ENCODE peak calls at places on chromosomes 13 and 19, in seven cellular contexts. X is GM23248, Y is GM23338, Z is OCI-LY7, A is MM.1S, C is hepatocyte, M is PC-3. T is an unnamed sample.

GRCh38 chr19:57350877-57351805 is at the start of gene ZNF304:
- DNase-seq in Y (peak), A (peak), X (peak), C (peak), M (peak), Z (peak), T (peak)

GRCh38 chr19:1168877-1169791 is 4.9 kb downstream of the SBNO2 start:
- DNase-seq in Y (no peak), X (peak), A (no peak), Z (no peak), M (peak), C (no peak), T (no peak)

GRCh38 chr13:109036091-109036490 is 406.7 kb downstream of the MYO16 start:
- DNase-seq in Z (no peak), X (no peak), C (no peak), Y (no peak), M (no peak), A (no peak), T (no peak)

GRCh38 chr19:40640744-40641143 is 39.6 kb downstream of the LTBP4 start:
- DNase-seq in M (no peak), C (no peak), X (no peak), A (no peak), Y (no peak), Z (peak), T (no peak)

GRCh38 chr19:45463241-45463640 is 4.6 kb upstream of the FOSB start:
- DNase-seq in A (no peak), Z (no peak), X (no peak), C (no peak), Y (no peak), M (no peak), T (no peak)

GRCh38 chr13:79392882-79393563 is 13.0 kb downstream of the RBM26 start:
- DNase-seq in C (no peak), Y (no peak), A (no peak), M (peak), X (peak), Z (no peak), T (no peak)

GRCh38 chr13:71979616-71980015 is 112.6 kb upstream of the DACH1 start:
- DNase-seq in X (no peak), Y (peak), A (peak), M (peak), C (peak), Z (peak), T (peak)

GRCh38 chr19:42634409-42635232 is 39.9 kb upstream of the CEACAM8 start:
- DNase-seq in M (peak), X (peak), Z (peak), Y (peak), C (no peak), A (peak), T (peak)

GRCh38 chr13:31681133-31681532 is 58.2 kb upstream of the RXFP2 start:
- DNase-seq in C (no peak), M (no peak), Y (no peak), Z (no peak), X (no peak), A (no peak), T (no peak)

GRCh38 chr19:48596679-48597465 is 9.7 kb upstream of the SPACA4 start:
- DNase-seq in C (no peak), Z (no peak), M (no peak), X (no peak), Y (no peak), A (no peak), T (no peak)

GRCh38 chr19:58578430-58578925 is 5.3 kb upstream of the MZF1 start:
- DNase-seq in A (no peak), Y (no peak), Z (no peak), M (no peak), X (peak), C (no peak), T (no peak)

DNA sequence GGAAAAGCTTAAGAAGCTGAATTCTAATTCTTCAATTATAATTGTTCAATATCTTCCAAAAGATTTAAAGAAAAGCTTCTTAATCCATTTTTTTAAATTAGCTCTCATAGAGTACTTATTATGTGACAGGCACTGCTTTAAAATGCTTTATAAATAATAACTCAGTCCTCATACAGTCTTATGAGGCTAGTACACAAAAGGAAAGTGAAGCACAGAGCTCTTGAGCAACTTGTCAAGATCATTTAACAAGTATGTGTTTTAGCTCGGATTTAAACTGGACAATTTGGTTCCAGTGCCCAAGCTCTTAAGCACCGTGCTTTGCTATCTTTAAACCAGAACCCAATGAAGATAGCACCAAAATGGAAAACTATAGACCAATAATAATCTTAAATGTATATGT is 106.1 kb downstream of the DHRS12 start:
- DNase-seq in Y (no peak), M (no peak), X (no peak), Z (no peak), A (no peak), C (no peak), T (no peak)
- TF ChIP-seq EZH2phosphoT487 in Y (no peak), M (no peak), X (no peak), Z (no peak), A (no peak), C (no peak), T (no peak)

DNA sequence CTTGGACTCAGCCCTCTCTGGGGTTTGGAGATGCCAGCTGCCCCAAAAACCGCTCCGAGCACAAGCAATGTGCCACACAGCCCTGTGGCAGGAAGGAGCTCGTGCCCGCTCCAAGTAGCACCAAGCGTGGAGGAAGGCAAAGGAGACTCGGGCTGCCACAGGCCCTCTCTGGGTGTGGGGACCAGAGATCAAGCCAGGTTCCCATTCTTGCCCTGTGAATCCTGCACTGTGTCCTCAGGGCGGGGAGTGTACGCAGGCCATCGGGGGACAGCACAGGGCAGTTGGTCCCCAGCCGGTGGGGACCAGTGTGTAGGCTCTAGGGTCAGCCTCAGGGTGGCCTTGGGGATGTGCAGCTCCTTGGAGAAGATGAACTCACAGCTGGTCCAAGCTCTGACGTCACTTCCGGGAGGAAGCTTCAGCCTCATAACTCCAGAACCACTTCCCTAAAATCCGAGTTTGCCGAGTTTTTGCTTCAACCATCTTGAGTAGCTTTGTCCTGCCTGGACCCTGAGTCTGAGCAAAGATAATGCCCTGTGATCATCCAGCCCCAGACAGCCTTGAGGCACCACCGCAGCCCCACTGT is 9.3 kb upstream of the CPAMD8 start:
- DNase-seq in C (no peak), X (peak), Z (peak), M (no peak), Y (no peak), A (no peak), T (no peak)
- H3K4me3 ChIP-seq in C (no peak), X (no peak), Z (no peak), M (no peak), Y (no peak), A (no peak), T (no peak)

GRCh38 chr13:34672631-34673030 is 269.4 kb upstream of the NBEA start:
- DNase-seq in M (no peak), C (no peak), Z (no peak), Y (no peak), X (peak), A (no peak), T (no peak)

GRCh38 chr13:34671136-34671535 is 270.9 kb upstream of the NBEA start:
- DNase-seq in M (no peak), Z (no peak), C (no peak), X (peak), Y (no peak), A (no peak), T (no peak)

GRCh38 chr13:34667356-34668218 is 274.5 kb upstream of the NBEA start:
- DNase-seq in Y (no peak), Z (no peak), C (no peak), A (no peak), M (no peak), X (no peak), T (no peak)
- H2AFZ ChIP-seq in Y (no peak), Z (no peak), C (no peak), A (no peak), M (no peak), X (no peak), T (no peak)

GRCh38 chr13:41637578-41637977 is 180.2 kb downstream of the RGCC start:
- DNase-seq in M (no peak), A (no peak), Z (no peak), C (no peak), Y (no peak), X (no peak), T (no peak)
- TF ChIP-seq EZH2phosphoT487 in M (no peak), A (no peak), Z (no peak), C (no peak), Y (no peak), X (no peak), T (no peak)

GRCh38 chr13:107866007-107866665 is 349.2 kb downstream of the LIG4 start:
- DNase-seq in A (no peak), X (peak), M (peak), Y (peak), C (peak), Z (no peak), T (peak)
- H3K4me3 ChIP-seq in A (no peak), X (peak), M (peak), Y (peak), C (peak), Z (no peak), T (peak)

T was measured in neural progenitor cell.